ENCODE peak calls at places on chromosomes 4 and X, in seven cellular contexts. J is heart right ventricle, B is sigmoid colon, W is AG09319, R is breast epithelium, Q is HL-60, F is spleen. D is an unnamed sample.

GRCh38 chrX:121160987-121161386 is 113.6 kb downstream of the GLUD2 start:
- DNase-seq in J (no peak), B (no peak), W (no peak), R (no peak), Q (no peak), F (no peak), D (no peak)

GRCh38 chr4:13633671-13634070 is 6.1 kb upstream of the BOD1L1 start:
- DNase-seq in J (no peak), B (no peak), W (no peak), R (no peak), Q (no peak), F (no peak), D (no peak)

GRCh38 chrX:79366556-79366887 is 612 bp downstream of the ITM2A start:
- DNase-seq in J (no peak), B (no peak), W (no peak), R (no peak), Q (no peak), F (no peak), D (no peak)

GRCh38 chr4:29046716-29047115 is 1673.5 kb upstream of the PCDH7 start:
- DNase-seq in J (no peak), B (no peak), W (no peak), R (no peak), Q (no peak), F (no peak), D (no peak)

GRCh38 chr4:142721187-142721586 is 124.9 kb downstream of the INPP4B start:
- DNase-seq in J (no peak), B (no peak), W (no peak), R (no peak), Q (no peak), F (no peak), D (no peak)

GRCh38 chrX:70554948-70555347 is 110.3 kb downstream of the DLG3 start:
- DNase-seq in J (no peak), B (no peak), W (no peak), R (no peak), Q (no peak), F (no peak), D (no peak)

GRCh38 chr4:87974856-87975462 is 555 bp upstream of the SPP1 start:
- DNase-seq in J (no peak), B (no peak), W (no peak), R (no peak), Q (no peak), F (peak), D (no peak)

GRCh38 chr4:107991945-107992625 is 2.4 kb downstream of the HADH start:
- DNase-seq in J (no peak), B (no peak), W (no peak), R (no peak), Q (no peak), F (no peak), D (no peak)

GRCh38 chr4:18923496-18924161 is 902.1 kb upstream of the LCORL start:
- DNase-seq in J (no peak), B (no peak), W (no peak), R (no peak), Q (no peak), F (no peak), D (no peak)

GRCh38 chr4:7581477-7581876 is 146.7 kb upstream of the PSAPL1 start:
- DNase-seq in J (peak), B (no peak), W (no peak), R (no peak), Q (no peak), F (no peak), D (no peak)

GRCh38 chr4:42268824-42269223 is 116.4 kb upstream of the BEND4 start:
- DNase-seq in J (no peak), B (no peak), W (no peak), R (no peak), Q (no peak), F (no peak), D (no peak)

GRCh38 chrX:107678957-107679740 is 50.8 kb downstream of the PRPS1 start:
- DNase-seq in J (peak), B (peak), W (no peak), R (peak), Q (no peak), F (peak), D (no peak)

GRCh38 chrX:47283015-47283771 is 50.4 kb downstream of the USP11 start:
- DNase-seq in J (no peak), B (no peak), W (no peak), R (peak), Q (no peak), F (no peak), D (no peak)

GRCh38 chrX:21658746-21659145 is 616 bp upstream of the KLHL34 start:
- DNase-seq in J (no peak), B (no peak), W (no peak), R (no peak), Q (no peak), F (no peak), D (no peak)

GRCh38 chr4:123995939-123996338 is 599.3 kb downstream of the SPRY1 start:
- DNase-seq in J (no peak), B (no peak), W (no peak), R (no peak), Q (no peak), F (no peak), D (no peak)

GRCh38 chrX:71618303-71618721 is at the start of gene CXCR3:
- DNase-seq in J (peak), B (no peak), W (no peak), R (no peak), Q (peak), F (peak), D (no peak)

GRCh38 chr4:40552536-40552935 is 77.1 kb downstream of the RBM47 start:
- DNase-seq in J (no peak), B (no peak), W (no peak), R (peak), Q (no peak), F (no peak), D (no peak)

GRCh38 chrX:131821945-131822622 is 201.0 kb upstream of the STK26 start:
- DNase-seq in J (no peak), B (peak), W (peak), R (peak), Q (no peak), F (peak), D (peak)

GRCh38 chr4:185209031-185209851 is at the start of gene SNX25:
- DNase-seq in J (peak), B (peak), W (no peak), R (peak), Q (no peak), F (peak), D (peak)
- TF ChIP-seq CTCF in J (peak), B (no peak), W (no peak), R (no peak), Q (no peak), F (no peak), D (no peak)

GRCh38 chr4:151325320-151326246 is at the start of gene SH3D19:
- DNase-seq in J (peak), B (peak), W (peak), R (peak), Q (no peak), F (peak), D (no peak)
- TF ChIP-seq CTCF in J (peak), B (no peak), W (no peak), R (no peak), Q (no peak), F (no peak), D (no peak)

DNA sequence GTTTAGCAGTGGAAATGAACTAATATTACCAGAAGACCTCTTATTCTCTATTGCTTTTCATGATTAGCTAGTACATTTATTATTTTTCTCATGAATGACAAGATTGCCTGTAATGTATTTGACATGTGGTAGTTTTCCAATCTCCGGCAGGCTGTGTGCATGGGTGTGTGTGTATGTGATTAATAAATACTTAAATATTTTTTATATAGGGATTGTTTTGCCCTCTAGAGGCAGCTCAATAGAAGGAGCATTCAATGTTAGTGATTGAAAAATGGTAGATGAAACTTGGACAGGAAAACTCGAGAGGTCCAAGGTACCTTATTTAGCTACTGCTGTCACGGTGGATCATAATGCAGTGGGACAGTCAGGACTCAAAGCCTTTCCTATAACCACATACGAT is 457.6 kb downstream of the IL1RAPL1 start:
- DNase-seq in J (no peak), B (no peak), W (no peak), R (no peak), Q (no peak), F (no peak), D (no peak)
- TF ChIP-seq CTCF in J (peak), B (no peak), W (no peak), R (no peak), Q (no peak), F (no peak), D (no peak)

GRCh38 chr4:56764206-56764605 is 57.3 kb downstream of the SPINK2 start:
- DNase-seq in J (no peak), B (no peak), W (no peak), R (no peak), Q (peak), F (no peak), D (no peak)

GRCh38 chr4:56764775-56765174 is 56.7 kb downstream of the SPINK2 start:
- DNase-seq in J (no peak), B (no peak), W (no peak), R (no peak), Q (no peak), F (no peak), D (no peak)

GRCh38 chr4:56760194-56760593 is 61.3 kb downstream of the SPINK2 start:
- DNase-seq in J (no peak), B (no peak), W (no peak), R (no peak), Q (no peak), F (no peak), D (no peak)

GRCh38 chr4:56757821-56758400 is 63.6 kb downstream of the SPINK2 start:
- DNase-seq in J (peak), B (peak), W (peak), R (peak), Q (peak), F (peak), D (no peak)

DNA sequence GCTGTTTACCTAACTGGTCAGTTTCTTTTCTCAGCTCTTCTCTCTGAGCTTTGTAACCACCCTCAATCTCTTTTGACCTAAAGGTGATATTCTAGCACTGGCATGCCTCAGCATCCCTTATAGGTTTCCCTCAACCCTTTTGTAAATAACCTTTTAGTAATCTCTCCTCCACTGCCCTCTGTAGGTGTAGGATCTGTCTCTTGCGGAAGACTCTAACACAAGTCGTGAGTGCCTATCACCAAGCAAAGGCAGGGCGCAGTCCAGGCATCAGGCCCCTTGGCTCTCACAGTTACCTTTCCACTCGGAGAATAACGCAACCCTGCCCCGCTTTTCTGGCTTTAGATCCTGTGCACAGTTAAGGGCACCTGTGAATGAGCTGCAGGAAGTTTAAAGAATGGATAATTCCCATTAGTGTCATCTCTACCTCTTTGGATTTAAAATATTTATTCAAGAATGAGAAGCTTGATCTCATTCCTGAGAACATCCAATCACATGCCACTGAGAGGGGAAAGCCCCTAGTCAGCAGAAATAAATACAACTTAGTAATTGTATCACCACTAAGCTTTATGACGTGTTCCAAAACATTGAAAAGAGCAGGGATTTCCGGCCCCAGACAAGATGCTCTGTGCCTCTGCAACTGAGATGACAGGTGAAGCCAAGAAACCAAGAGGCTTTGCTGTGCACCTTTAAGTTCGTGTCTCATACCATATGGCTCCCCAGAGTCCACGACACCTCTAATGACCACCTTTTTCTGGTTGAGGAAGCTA is 58.8 kb downstream of the SPINK2 start:
- DNase-seq in J (no peak), B (no peak), W (no peak), R (no peak), Q (no peak), F (no peak), D (no peak)
- TF ChIP-seq CTCF in J (no peak), B (no peak), W (no peak), R (no peak), Q (no peak), F (no peak), D (no peak)